ENCODE peak calls at places on chromosomes 7 and 10, in five cellular contexts. F, A, D, O and Z are unnamed samples. For H3K9me3, the result is how much of the 10 kb centered on the place peaks cover.

GRCh38 chr7:112798199-112799159 is 8.3 kb upstream of the TMEM168 start:
- DNase-seq in D (no peak), O (no peak), A (no peak), F (no peak), Z (no peak)

GRCh38 chr7:155486783-155487508 is 29.0 kb downstream of the EN2 start:
- DNase-seq in A (no peak), D (no peak), O (no peak), F (no peak), Z (no peak)

GRCh38 chr7:46707973-46708372 is 786.9 kb upstream of the IGFBP3 start:
- DNase-seq in F (no peak), D (no peak), A (no peak), O (no peak), Z (no peak)

GRCh38 chr7:101705327-101705726 is 76.2 kb upstream of the MYL10 start:
- DNase-seq in A (no peak), D (peak), F (no peak), O (no peak), Z (no peak)

GRCh38 chr10:128714240-128714639 is 588.0 kb upstream of the MKI67 start:
- DNase-seq in D (no peak), O (no peak), A (no peak), F (no peak), Z (no peak)

GRCh38 chr10:52541082-52541481 is 227.0 kb downstream of the DKK1 start:
- DNase-seq in O (no peak), A (no peak), D (no peak), F (no peak), Z (no peak)

GRCh38 chr10:99406149-99406548 is 24.3 kb downstream of the GOT1 start:
- DNase-seq in A (no peak), F (no peak), D (no peak), O (no peak), Z (no peak)

GRCh38 chr7:93055543-93056107 is 62.2 kb downstream of the SAMD9 start:
- DNase-seq in A (no peak), F (no peak), O (peak), D (no peak), Z (no peak)

GRCh38 chr7:128427289-128427891 is 17.6 kb upstream of the IMPDH1 start:
- DNase-seq in A (no peak), F (peak), O (peak), D (no peak), Z (no peak)

GRCh38 chr7:111424768-111425167 is 137.5 kb downstream of the IMMP2L start:
- DNase-seq in F (no peak), A (no peak), D (no peak), O (peak), Z (no peak)

GRCh38 chr7:30533886-30534285 is 29.3 kb upstream of the GGCT start:
- DNase-seq in A (peak), O (no peak), F (no peak), D (no peak), Z (no peak)

GRCh38 chr7:44958645-44959344 is 20.0 kb downstream of the MYO1G start:
- DNase-seq in A (no peak), O (no peak), D (no peak), F (no peak), Z (no peak)

GRCh38 chr7:66426996-66427395 is 201.7 kb upstream of the KCTD7 start:
- DNase-seq in O (no peak), A (no peak), D (no peak), F (no peak), Z (no peak)

GRCh38 chr7:95684505-95684904 is 87.8 kb upstream of the DYNC1I1 start:
- DNase-seq in F (no peak), A (no peak), D (no peak), O (no peak), Z (no peak)

GRCh38 chr7:31373337-31374289 is 33.1 kb upstream of the NEUROD6 start:
- DNase-seq in O (peak), D (peak), A (no peak), F (peak), Z (no peak)

GRCh38 chr7:105707967-105708580 is 126.8 kb upstream of the EFCAB10 start:
- DNase-seq in O (no peak), F (no peak), D (no peak), A (no peak), Z (no peak)

GRCh38 chr10:103792547-103792946 is 62.8 kb downstream of the SH3PXD2A start:
- DNase-seq in A (peak), F (no peak), D (no peak), O (no peak), Z (no peak)

GRCh38 chr10:62153191-62153590 is 115.5 kb downstream of the RTKN2 start:
- DNase-seq in F (no peak), D (no peak), A (no peak), O (no peak), Z (no peak)

GRCh38 chr7:17010637-17011300 is 129.0 kb upstream of the AGR3 start:
- DNase-seq in O (no peak), A (no peak), F (no peak), D (no peak), Z (no peak)

GRCh38 chr7:99563650-99564049 is 5.2 kb downstream of the ZNF655 start:
- DNase-seq in O (no peak), D (no peak), A (no peak), F (no peak), Z (no peak)

GRCh38 chr10:27019827-27020226 is 80.5 kb downstream of the ANKRD26 start:
- DNase-seq in O (no peak), D (no peak), A (no peak), F (no peak), Z (no peak)

GRCh38 chr7:140145709-140146108 is 31.1 kb downstream of the KDM7A start:
- DNase-seq in O (no peak), D (no peak), A (no peak), F (no peak), Z (no peak)

GRCh38 chr10:70430489-70431445 is 10.7 kb downstream of the NODAL start:
- DNase-seq in A (peak), O (peak), D (no peak), F (peak), Z (no peak)

GRCh38 chr7:144057954-144058353 is 9.2 kb downstream of the OR2A5 start:
- DNase-seq in A (no peak), D (no peak), O (peak), F (no peak), Z (no peak)

GRCh38 chr10:123678376-123678775 is 12.2 kb downstream of the GPR26 start:
- DNase-seq in F (no peak), O (no peak), A (no peak), D (no peak), Z (no peak)

DNA sequence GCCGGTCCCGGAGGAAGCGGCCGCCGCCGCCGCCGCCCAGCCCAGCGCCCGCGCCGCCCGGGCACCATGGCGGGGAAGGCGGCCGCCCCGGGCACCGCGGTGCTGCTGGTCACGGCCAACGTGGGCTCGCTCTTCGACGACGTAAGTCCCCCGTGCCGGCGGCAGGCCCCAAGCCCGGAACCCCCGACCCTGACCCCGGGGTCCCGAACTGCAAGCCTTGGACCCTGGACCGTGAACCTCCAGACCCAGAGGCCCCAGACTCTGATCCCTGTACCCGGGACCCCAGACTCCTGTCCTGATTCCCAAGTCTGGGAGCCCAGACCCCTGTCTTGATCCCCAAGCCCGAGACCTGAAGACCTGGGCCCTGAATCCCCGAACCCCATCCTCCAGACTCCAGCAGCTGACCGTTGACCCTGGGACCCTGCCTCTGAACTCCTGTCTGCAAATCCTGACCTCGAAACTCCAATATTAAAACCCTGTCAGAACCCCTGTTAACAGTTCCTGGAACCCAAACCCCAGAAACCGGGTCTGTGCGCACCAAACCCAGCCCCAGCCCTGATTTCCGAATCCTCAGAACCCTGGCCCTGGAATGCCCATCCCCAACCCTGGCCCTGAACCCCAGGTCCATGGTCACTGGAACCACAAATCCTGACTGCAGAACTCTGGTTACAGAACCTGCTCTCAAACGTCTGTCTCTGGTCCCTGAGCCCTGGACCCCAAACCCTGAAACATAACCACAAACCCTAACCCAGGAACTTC is 623 bp downstream of the INPP5A start:
- DNase-seq in D (no peak), F (peak), A (peak), O (no peak), Z (peak)
- H3K27ac ChIP-seq in D (peak), F (peak), A (peak), O (peak), Z (peak)

GRCh38 chr7:64516451-64516850 is 46.4 kb downstream of the ZNF680 start:
- DNase-seq in D (no peak), O (no peak), A (no peak), F (no peak), Z (no peak)

GRCh38 chr7:64515781-64516180 is 47.1 kb downstream of the ZNF680 start:
- DNase-seq in A (no peak), O (no peak), F (no peak), D (no peak), Z (no peak)

GRCh38 chr7:64521409-64521984 is 41.4 kb downstream of the ZNF680 start:
- DNase-seq in D (no peak), O (no peak), F (no peak), A (no peak), Z (no peak)
- H3K9me3 ChIP-seq in D (under half), O (half or more), F (half or more), A (half or more), Z (half or more)

DNA sequence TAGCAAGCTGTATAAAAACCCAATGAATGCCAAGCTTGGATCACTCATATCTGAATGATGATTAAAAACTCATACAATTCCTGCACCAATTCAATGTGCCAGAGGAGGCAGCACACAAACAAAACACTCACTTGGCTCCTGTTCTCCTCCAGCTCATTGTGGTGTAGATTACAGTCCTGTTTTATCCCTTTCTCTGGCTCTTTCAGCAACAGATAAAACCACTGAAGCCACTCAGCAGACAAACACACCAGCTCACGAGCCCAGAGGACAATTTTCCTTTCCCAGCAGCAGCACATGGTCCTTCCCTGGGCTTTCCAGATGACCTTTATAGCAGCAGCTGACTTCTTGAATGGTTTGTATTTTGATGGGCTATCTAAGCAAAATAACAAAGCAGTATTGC is 107.3 kb upstream of the STARD3NL start:
- DNase-seq in F (no peak), A (no peak), O (no peak), D (no peak), Z (no peak)
- TF ChIP-seq CTCF in F (no peak), A (peak), O (no peak), D (peak), Z (no peak)

DNA sequence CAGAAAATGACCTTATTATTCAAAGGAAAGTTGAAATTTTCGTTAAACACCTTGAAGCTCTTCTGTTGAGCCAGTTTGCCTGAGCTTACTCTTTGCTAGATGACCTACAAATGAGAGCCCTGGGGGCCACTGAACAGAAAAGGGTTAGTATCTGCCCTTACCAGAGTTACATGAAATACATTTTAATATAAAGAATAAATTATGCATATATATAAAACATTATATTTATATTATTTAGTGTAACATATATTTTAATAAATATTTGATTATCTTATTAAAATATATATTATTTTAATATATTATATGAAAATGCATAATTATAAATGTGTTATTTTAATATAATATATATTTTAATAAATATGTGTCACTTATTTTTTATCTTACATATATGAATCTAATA is 628.4 kb upstream of the TPK1 start:
- DNase-seq in D (no peak), O (no peak), A (no peak), F (no peak), Z (no peak)
- H3K27ac ChIP-seq in D (no peak), O (no peak), A (no peak), F (no peak), Z (no peak)

DNA sequence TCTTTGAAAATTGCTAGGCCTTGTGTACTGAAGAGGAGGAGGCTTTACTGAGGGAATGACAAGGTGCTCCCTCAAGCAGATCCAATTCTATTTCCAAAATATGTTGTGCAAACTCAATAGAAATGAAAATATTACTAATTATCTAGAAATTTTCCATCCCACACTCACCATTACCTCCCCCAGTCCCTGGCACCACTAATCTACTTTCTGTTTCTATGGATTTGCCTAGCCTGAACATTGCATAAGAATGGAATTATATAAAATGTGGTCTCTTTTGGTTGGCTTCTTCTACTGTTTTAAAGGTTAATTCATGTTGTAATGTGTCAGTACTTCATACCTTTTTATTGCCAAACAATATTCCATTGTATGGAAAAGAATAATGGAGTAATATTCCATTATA is 18.7 kb upstream of the NUB1 start:
- DNase-seq in D (no peak), A (no peak), F (no peak), O (no peak), Z (no peak)
- H3K9me3 ChIP-seq in D (under half), A (under half), F (under half), O (under half), Z (under half)